ENCODE peak calls at places on chromosomes 6 and 20, in seven cellular contexts. X is stomach, G is tibial nerve, E is ovary, B is HepG2, D is esophagus muscularis mucosa, H is A549. L is an unnamed sample.

GRCh38 chr6:35798706-35799105 is 1.6 kb upstream of the CLPS start:
- DNase-seq in E (no peak), D (no peak), H (no peak), B (no peak), X (no peak), G (no peak), L (no peak)

GRCh38 chr6:144008501-144009245 is 614 bp upstream of the PLAGL1 start:
- DNase-seq in H (peak; percentile 7), X (no peak), D (no peak), B (no peak), G (no peak), E (no peak), L (peak; percentile 62)

GRCh38 chr6:45961125-45961524 is 54.5 kb downstream of the CLIC5 start:
- DNase-seq in G (no peak), X (no peak), H (no peak), E (no peak), B (no peak), D (no peak), L (no peak)

GRCh38 chr6:13989424-13990144 is 64.8 kb downstream of the RNF182 start:
- DNase-seq in G (no peak), B (no peak), D (no peak), X (no peak), E (no peak), H (no peak), L (no peak)

GRCh38 chr6:144265390-144265789 is 19.7 kb upstream of the UTRN start:
- DNase-seq in E (no peak), X (no peak), B (peak; percentile 67), G (no peak), H (peak; percentile 66), D (no peak), L (no peak)

GRCh38 chr6:107982511-107982910 is 24.5 kb upstream of the SEC63 start:
- DNase-seq in B (no peak), D (no peak), G (no peak), X (no peak), E (no peak), H (no peak), L (no peak)

GRCh38 chr6:158405933-158406332 is 93.7 kb downstream of the TULP4 start:
- DNase-seq in G (no peak), X (no peak), H (no peak), B (no peak), E (no peak), D (no peak), L (no peak)

GRCh38 chr6:131029661-131030297 is 33.3 kb downstream of the EPB41L2 start:
- DNase-seq in H (no peak), B (no peak), D (no peak), E (no peak), G (no peak), X (no peak), L (no peak)

GRCh38 chr20:25225642-25226432 is 22.0 kb upstream of the PYGB start:
- DNase-seq in H (no peak), E (no peak), B (no peak), G (no peak), X (no peak), D (no peak), L (no peak)

GRCh38 chr6:70666726-70667125 is 957 bp upstream of the SMAP1 start:
- DNase-seq in H (no peak), D (no peak), X (no peak), G (no peak), B (no peak), E (no peak), L (no peak)

GRCh38 chr6:70668499-70668812 is 773 bp downstream of the SMAP1 start:
- DNase-seq in D (no peak), H (no peak), G (no peak), B (no peak), X (no peak), E (peak; percentile 31), L (peak; percentile 72)

GRCh38 chr6:70669133-70669532 is 1.4 kb downstream of the SMAP1 start:
- DNase-seq in B (peak; percentile 13), G (no peak), X (no peak), D (no peak), E (no peak), H (no peak), L (no peak)

GRCh38 chr6:70667256-70667710 is 400 bp upstream of the SMAP1 start:
- DNase-seq in E (no peak), G (no peak), X (no peak), B (no peak), H (no peak), D (no peak), L (no peak)

DNA sequence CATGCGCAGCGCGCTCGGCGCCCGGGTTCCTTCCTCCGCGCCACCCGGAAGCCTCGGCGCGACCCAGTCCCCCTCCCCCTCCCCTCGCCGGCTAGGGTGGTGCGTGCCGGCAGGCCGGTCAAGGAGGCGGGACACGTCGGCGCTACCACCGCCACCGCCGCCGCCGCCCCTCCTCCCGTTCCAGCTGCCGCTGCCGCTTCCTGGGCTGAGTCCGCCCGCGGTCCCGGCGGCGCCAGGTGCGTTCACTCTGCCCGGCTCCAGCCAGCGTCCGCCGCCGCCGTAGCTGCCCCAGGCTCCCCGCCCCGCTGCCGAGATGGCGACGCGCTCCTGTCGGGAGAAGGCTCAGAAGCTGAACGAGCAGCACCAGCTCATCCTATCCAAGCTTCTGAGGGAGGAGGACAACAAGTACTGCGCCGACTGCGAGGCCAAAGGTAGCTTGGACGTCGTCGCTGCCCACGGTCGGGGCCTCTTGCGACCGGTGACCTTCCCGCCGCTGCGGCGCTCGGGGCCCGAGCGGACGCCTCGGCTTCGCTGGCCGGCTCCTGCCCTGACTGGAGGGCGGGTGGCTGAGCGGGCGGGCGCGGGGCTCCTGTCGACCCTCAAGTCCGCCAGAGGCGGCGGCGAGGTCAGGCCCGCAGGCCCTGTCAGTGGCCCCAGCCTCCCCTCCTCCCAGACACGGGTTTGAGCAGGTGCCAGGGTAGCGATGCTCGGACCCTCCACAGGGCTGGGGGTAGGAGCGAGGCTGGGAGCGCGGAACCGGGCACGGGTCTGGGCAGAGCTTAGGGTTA is at the start of gene SMAP1:
- DNase-seq in B (peak; percentile 78), E (peak; percentile 93), X (peak; percentile 97), G (peak; percentile 83), D (peak; percentile 97), H (peak; percentile 88), L (peak; percentile 91)
- TF ChIP-seq EP300 in B (no peak), E (no peak), X (no peak), G (peak; percentile 69), D (no peak), H (no peak), L (no peak)

DNA sequence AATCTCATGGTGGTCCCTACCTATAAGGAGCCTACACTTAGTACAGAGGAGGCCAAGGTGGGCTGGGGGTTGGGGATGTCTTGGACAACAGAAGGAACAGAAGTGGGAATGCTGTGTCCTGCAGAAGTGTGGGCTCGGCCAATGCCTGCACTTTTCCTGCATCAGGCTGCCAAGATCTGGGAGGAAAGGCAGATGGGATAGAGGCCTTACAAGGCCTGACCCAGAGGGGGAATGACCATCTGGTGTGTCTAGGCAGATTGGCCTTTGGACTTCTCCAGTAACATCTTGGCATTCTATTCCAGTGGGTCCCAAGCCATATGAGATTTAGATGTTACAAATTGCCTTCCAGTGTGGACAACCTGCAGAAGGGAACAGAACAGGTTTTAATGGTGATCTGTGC is 124.7 kb upstream of the GPR6 start:
- DNase-seq in E (no peak), G (no peak), H (no peak), B (no peak), X (no peak), D (no peak), L (no peak)
- TF ChIP-seq EP300 in E (no peak), G (no peak), H (no peak), B (no peak), X (no peak), D (no peak), L (no peak)

GRCh38 chr6:56491606-56492328 is 150.9 kb downstream of the DST start:
- DNase-seq in B (no peak), G (no peak), X (no peak), E (peak; percentile 30), H (no peak), D (no peak), L (no peak)
- TF ChIP-seq EP300 in B (no peak), G (no peak), X (no peak), E (no peak), H (no peak), D (no peak), L (no peak)

DNA sequence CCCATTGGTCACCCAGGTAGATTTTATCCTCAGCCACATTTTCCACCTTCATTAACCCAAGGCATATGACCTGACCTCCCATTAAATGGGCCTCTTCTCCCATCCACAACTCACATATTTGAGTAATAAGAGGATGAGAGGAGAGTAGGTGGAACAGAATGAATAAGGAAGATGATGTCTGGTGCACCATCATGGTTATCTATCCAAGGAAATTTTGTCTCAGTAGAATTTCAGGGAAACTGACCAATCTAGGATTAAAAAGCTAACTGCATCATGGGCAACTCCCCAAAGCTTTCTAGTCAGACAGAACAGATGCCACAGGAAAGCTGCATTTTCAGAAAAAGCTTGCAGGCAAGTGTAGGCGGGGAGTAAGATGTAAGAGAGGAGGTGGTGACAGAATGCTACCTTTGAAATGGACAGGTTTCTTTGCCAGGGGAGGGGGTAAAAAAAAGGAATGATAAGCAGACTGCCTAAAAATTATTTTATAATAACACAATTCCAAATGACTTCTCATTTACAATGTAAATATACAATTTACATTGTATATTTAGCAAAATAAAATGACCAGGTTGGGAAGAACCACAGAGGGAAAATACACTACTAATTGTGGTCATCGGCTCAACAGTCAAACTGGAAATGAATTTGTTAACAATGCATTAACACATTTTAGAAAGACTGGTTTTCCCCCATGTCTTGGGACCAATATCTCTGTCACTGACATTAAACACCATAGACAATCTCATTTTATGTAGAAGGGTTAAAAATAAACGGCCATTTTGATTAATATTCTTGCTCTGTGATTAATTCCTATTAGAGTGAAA is 15.2 kb downstream of the NHSL1 start:
- DNase-seq in E (no peak), H (no peak), B (no peak), G (no peak), D (no peak), X (no peak), L (no peak)
- TF ChIP-seq EP300 in E (no peak), H (no peak), B (no peak), G (no peak), D (no peak), X (no peak), L (no peak)

GRCh38 chr20:43186312-43186711 is 3.4 kb downstream of the PTPRT start:
- DNase-seq in E (no peak), B (no peak), G (no peak), D (no peak), H (no peak), X (no peak), L (no peak)
- TF ChIP-seq EP300 in E (no peak), B (no peak), G (no peak), D (no peak), H (no peak), X (no peak), L (no peak)

DNA sequence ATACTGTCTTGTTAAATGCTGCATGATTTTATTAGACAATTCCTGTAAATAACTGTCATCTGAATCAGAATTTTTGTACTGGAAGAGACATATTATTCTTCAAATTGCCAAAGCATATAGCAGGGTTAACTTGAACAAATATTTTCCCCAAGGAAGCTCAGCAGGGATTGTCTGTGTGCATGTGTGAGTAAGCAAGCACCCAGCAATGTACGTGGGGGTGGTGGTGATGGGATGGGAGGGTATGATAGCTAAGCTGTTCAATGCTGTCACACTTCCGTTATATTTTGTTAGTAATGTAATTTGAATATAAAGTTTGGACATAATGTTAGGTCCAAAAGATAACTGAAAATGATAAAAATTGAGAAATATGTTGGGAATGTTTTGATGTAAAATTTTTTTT is 118.1 kb downstream of the MYB start:
- DNase-seq in X (no peak), B (no peak), H (peak; percentile 3), E (no peak), G (no peak), D (no peak), L (no peak)
- TF ChIP-seq EP300 in X (no peak), B (no peak), H (no peak), E (no peak), G (no peak), D (no peak), L (no peak)

L was measured in suprapubic skin.